ENCODE peak calls at places on chromosomes 12 and 14, in five cellular contexts. W, Z, P, X and A are unnamed samples.
A peak's percentile ranks its signal among the peaks of the same experiment; 100 is the strongest.

GRCh38 chr12:83823386-83824045 is 1089.1 kb downstream of the SLC6A15 start:
- DNase-seq in W (peak; percentile 90), Z (peak; percentile 2), P (peak; percentile 64), X (peak; percentile 78), A (peak; percentile 84)

GRCh38 chr12:9750276-9751203 is 10.2 kb downstream of the CD69 start:
- DNase-seq in W (peak; percentile 79), Z (peak; percentile 73), P (peak; percentile 77), X (peak; percentile 78), A (peak; percentile 89)

GRCh38 chr12:62224601-62225000 is 35.6 kb upstream of the USP15 start:
- DNase-seq in W (no peak), Z (no peak), P (no peak), X (no peak), A (no peak)

GRCh38 chr12:49838973-49839633 is 3.8 kb downstream of the BCDIN3D start:
- DNase-seq in W (peak; percentile 60), Z (peak; percentile 66), P (peak; percentile 60), X (peak; percentile 60), A (peak; percentile 80)

GRCh38 chr12:5503774-5504173 is 71.9 kb downstream of the NTF3 start:
- DNase-seq in W (no peak), Z (no peak), P (no peak), X (peak; percentile 59), A (no peak)

GRCh38 chr14:101126376-101127130 is 223.0 kb upstream of the RTL1 start:
- DNase-seq in W (no peak), Z (no peak), P (no peak), X (no peak), A (no peak)

GRCh38 chr14:101202627-101203404 is 299.3 kb upstream of the RTL1 start:
- DNase-seq in W (no peak), Z (no peak), P (no peak), X (no peak), A (no peak)

GRCh38 chr14:101480022-101480746 is 81.1 kb upstream of the DIO3 start:
- DNase-seq in W (no peak), Z (no peak), P (no peak), X (no peak), A (no peak)

GRCh38 chr12:123599310-123599709 is 2.6 kb upstream of the DDX55 start:
- DNase-seq in W (no peak), Z (no peak), P (no peak), X (no peak), A (no peak)

GRCh38 chr14:89765346-89765745 is 189.2 kb downstream of the EFCAB11 start:
- DNase-seq in W (no peak), Z (no peak), P (no peak), X (no peak), A (no peak)

GRCh38 chr14:21098134-21098891 is at the start of gene ZNF219:
- DNase-seq in W (peak; percentile 92), Z (peak; percentile 58), P (peak; percentile 15), X (peak; percentile 75), A (peak; percentile 93)

GRCh38 chr12:75964150-75964549 is 67.4 kb downstream of the PHLDA1 start:
- DNase-seq in W (no peak), Z (no peak), P (no peak), X (peak; percentile 50), A (no peak)

GRCh38 chr12:69007858-69008314 is 74.9 kb upstream of the CPM start:
- DNase-seq in W (peak; percentile 57), Z (peak; percentile 23), P (peak; percentile 21), X (no peak), A (no peak)

GRCh38 chr12:97160277-97160676 is 253.2 kb downstream of the NEDD1 start:
- DNase-seq in W (no peak), Z (no peak), P (no peak), X (no peak), A (no peak)

GRCh38 chr14:30855345-30856037 is 18.9 kb upstream of the COCH start:
- DNase-seq in W (no peak), Z (no peak), P (no peak), X (no peak), A (no peak)

GRCh38 chr12:32305163-32305562 is 94.2 kb upstream of the FGD4 start:
- DNase-seq in W (no peak), Z (peak; percentile 42), P (no peak), X (no peak), A (no peak)

GRCh38 chr12:48788522-48788851 is 402 bp downstream of the ADCY6 start:
- DNase-seq in W (no peak), Z (peak; percentile 48), P (no peak), X (no peak), A (no peak)

GRCh38 chr14:23562822-23563472 is 4.6 kb downstream of the AP1G2 start:
- DNase-seq in W (peak; percentile 81), Z (peak; percentile 48), P (peak; percentile 65), X (peak; percentile 73), A (peak; percentile 90)

GRCh38 chr14:69490219-69490918 is 5.8 kb downstream of the PLEKHD1 start:
- DNase-seq in W (no peak), Z (no peak), P (no peak), X (no peak), A (no peak)

GRCh38 chr12:51318846-51319570 is 5.0 kb downstream of the BIN2 start:
- DNase-seq in W (no peak), Z (no peak), P (peak; percentile 19), X (no peak), A (no peak)

GRCh38 chr14:50061664-50062437 is 54.5 kb downstream of the VCPKMT start:
- DNase-seq in W (no peak), Z (peak; percentile 28), P (peak; percentile 63), X (peak; percentile 62), A (no peak)

GRCh38 chr12:124904306-124905098 is 9.9 kb downstream of the UBC start:
- DNase-seq in W (peak; percentile 25), Z (peak; percentile 99), P (peak; percentile 93), X (peak; percentile 88), A (no peak)

GRCh38 chr12:50734409-50735263 is 29.3 kb upstream of the ATF1 start:
- DNase-seq in W (peak; percentile 60), Z (peak; percentile 56), P (peak; percentile 63), X (peak; percentile 48), A (peak; percentile 79)

GRCh38 chr12:115983226-115983798 is 294.2 kb downstream of the MED13L start:
- DNase-seq in W (peak; percentile 56), Z (peak; percentile 14), P (peak; percentile 53), X (no peak), A (peak; percentile 79)

GRCh38 chr14:105070760-105071137 is 5.5 kb upstream of the GPR132 start:
- DNase-seq in W (no peak), Z (peak; percentile 59), P (no peak), X (no peak), A (no peak)

GRCh38 chr12:53221203-53222076 is 10.6 kb downstream of the RARG start:
- DNase-seq in W (peak; percentile 94), Z (peak; percentile 88), P (peak; percentile 74), X (peak; percentile 93), A (peak; percentile 86)

GRCh38 chr14:37864861-37865718 is 269.7 kb downstream of the TTC6 start:
- DNase-seq in W (no peak), Z (peak; percentile 87), P (peak; percentile 62), X (peak; percentile 46), A (no peak)

GRCh38 chr12:64890873-64891468 is 66.5 kb downstream of the TBC1D30 start:
- DNase-seq in W (peak; percentile 79), Z (peak; percentile 75), P (peak; percentile 88), X (peak; percentile 83), A (peak; percentile 87)

GRCh38 chr14:37237094-37237493 is 39.4 kb downstream of the MIPOL1 start:
- DNase-seq in W (no peak), Z (no peak), P (no peak), X (no peak), A (no peak)

GRCh38 chr14:79749051-79749450 is 462.3 kb downstream of the DIO2 start:
- DNase-seq in W (no peak), Z (no peak), P (no peak), X (no peak), A (no peak)

GRCh38 chr14:19729763-19730162 is 13.6 kb upstream of the OR4Q3 start:
- DNase-seq in W (no peak), Z (no peak), P (no peak), X (no peak), A (no peak)

GRCh38 chr12:2075558-2076195 is 22.9 kb downstream of the CACNA1C start:
- DNase-seq in W (no peak), Z (no peak), P (no peak), X (no peak), A (no peak)

GRCh38 chr14:20460458-20461229 is 590 bp downstream of the PIP4P1 start:
- DNase-seq in W (no peak), Z (peak; percentile 20), P (peak; percentile 35), X (peak; percentile 81), A (peak; percentile 76)

GRCh38 chr12:112936264-112936663 is 2.0 kb upstream of the OAS3 start:
- DNase-seq in W (no peak), Z (no peak), P (no peak), X (no peak), A (no peak)

GRCh38 chr12:87272846-87273245 is 756.4 kb downstream of the C12orf50 start:
- DNase-seq in W (no peak), Z (no peak), P (no peak), X (no peak), A (no peak)

GRCh38 chr12:122293081-122293480 is 26.8 kb upstream of the VPS33A start:
- DNase-seq in W (no peak), Z (no peak), P (no peak), X (no peak), A (no peak)

GRCh38 chr14:51121096-51121495 is 26.2 kb upstream of the TRIM9 start:
- DNase-seq in W (no peak), Z (no peak), P (no peak), X (no peak), A (peak; percentile 28)

GRCh38 chr14:68741839-68742470 is 50.9 kb downstream of the ZFP36L1 start:
- DNase-seq in W (no peak), Z (no peak), P (no peak), X (no peak), A (no peak)

GRCh38 chr12:57460457-57461325 is 1.1 kb downstream of the GLI1 start:
- DNase-seq in W (peak; percentile 96), Z (no peak), P (no peak), X (peak; percentile 70), A (peak; percentile 91)
- TF ChIP-seq EZH2 in W (peak; percentile 6), Z (no peak), P (no peak), X (no peak), A (no peak)

GRCh38 chr14:93328546-93328945 is 4.3 kb downstream of the BTBD7 start:
- DNase-seq in W (no peak), Z (no peak), P (no peak), X (no peak), A (no peak)
- H3K4me1 ChIP-seq in W (peaks cover 27% of the 10 kb centered on the region), Z (peaks cover 12% of the 10 kb centered on the region), P (peaks cover 21% of the 10 kb centered on the region), X (peaks cover 6% of the 10 kb centered on the region), A (peaks cover 21% of the 10 kb centered on the region)

GRCh38 chr14:102731871-102732800 is 45.1 kb upstream of the TRAF3 start:
- DNase-seq in W (no peak), Z (no peak), P (no peak), X (no peak), A (no peak)
- TF ChIP-seq EZH2phosphoT487 in W (no peak), Z (no peak), P (no peak), X (no peak), A (no peak)

GRCh38 chr14:62792578-62792977 is 252.7 kb downstream of the KCNH5 start:
- DNase-seq in W (no peak), Z (no peak), P (no peak), X (no peak), A (no peak)
- TF ChIP-seq EZH2 in W (no peak), Z (no peak), P (no peak), X (no peak), A (no peak)